ENCODE peak calls at places on chromosomes 7 and 10, in four cellular contexts. One of them, this sample, is unnamed.

GRCh38 chr7:585229-585711 is 65.6 kb upstream of the PDGFA start:
- DNase-seq in dorsolateral prefrontal cortex: no peak
- DNase-seq in astrocyte: no peak
- DNase-seq in stomach: no peak
- DNase-seq in this sample: no peak

GRCh38 chr10:79438021-79438698 is 7.3 kb downstream of the ZCCHC24 start:
- DNase-seq in dorsolateral prefrontal cortex: no peak
- DNase-seq in astrocyte: no peak
- DNase-seq in stomach: no peak
- DNase-seq in this sample: no peak

GRCh38 chr7:17233643-17234397 is 64.6 kb upstream of the AHR start:
- DNase-seq in dorsolateral prefrontal cortex: no peak
- DNase-seq in astrocyte: no peak
- DNase-seq in stomach: no peak
- DNase-seq in this sample: no peak

GRCh38 chr10:72846225-72846624 is 47.3 kb upstream of the OIT3 start:
- DNase-seq in dorsolateral prefrontal cortex: no peak
- DNase-seq in astrocyte: peak
- DNase-seq in stomach: no peak
- DNase-seq in this sample: peak

GRCh38 chr10:131311661-131312260 is at the start of gene TCERG1L:
- DNase-seq in dorsolateral prefrontal cortex: no peak
- DNase-seq in astrocyte: no peak
- DNase-seq in stomach: no peak
- DNase-seq in this sample: no peak

GRCh38 chr7:89072094-89072493 is 276.6 kb upstream of the TEX47 start:
- DNase-seq in dorsolateral prefrontal cortex: no peak
- DNase-seq in astrocyte: peak
- DNase-seq in stomach: no peak
- DNase-seq in this sample: no peak

GRCh38 chr7:117951285-117951684 is 78.0 kb upstream of the CTTNBP2 start:
- DNase-seq in dorsolateral prefrontal cortex: no peak
- DNase-seq in astrocyte: no peak
- DNase-seq in stomach: no peak
- DNase-seq in this sample: no peak

GRCh38 chr7:25965405-25966123 is 186.4 kb upstream of the NFE2L3 start:
- DNase-seq in dorsolateral prefrontal cortex: no peak
- DNase-seq in astrocyte: no peak
- DNase-seq in stomach: no peak
- DNase-seq in this sample: no peak

GRCh38 chr7:29488977-29489376 is 74.7 kb upstream of the PRR15 start:
- DNase-seq in dorsolateral prefrontal cortex: no peak
- DNase-seq in astrocyte: peak
- DNase-seq in stomach: no peak
- DNase-seq in this sample: no peak

GRCh38 chr7:98034044-98035035 is 44.3 kb upstream of the OCM2 start:
- DNase-seq in dorsolateral prefrontal cortex: peak
- DNase-seq in astrocyte: no peak
- DNase-seq in stomach: no peak
- DNase-seq in this sample: no peak

GRCh38 chr7:3951656-3952055 is 650.6 kb downstream of the SDK1 start:
- DNase-seq in dorsolateral prefrontal cortex: no peak
- DNase-seq in astrocyte: no peak
- DNase-seq in stomach: no peak
- DNase-seq in this sample: no peak

GRCh38 chr10:103519798-103520197 is 26.3 kb downstream of the NEURL1 start:
- DNase-seq in dorsolateral prefrontal cortex: no peak
- DNase-seq in astrocyte: no peak
- DNase-seq in stomach: no peak
- DNase-seq in this sample: no peak
- H3K27ac ChIP-seq in dorsolateral prefrontal cortex: no peak
- H3K27ac ChIP-seq in astrocyte: no peak
- H3K27ac ChIP-seq in stomach: no peak
- H3K27ac ChIP-seq in this sample: no peak

GRCh38 chr7:93620864-93621263 is 46.3 kb upstream of the CALCR start:
- DNase-seq in dorsolateral prefrontal cortex: no peak
- DNase-seq in astrocyte: no peak
- DNase-seq in stomach: no peak
- DNase-seq in this sample: no peak
- H3K4me3 ChIP-seq in dorsolateral prefrontal cortex: no peak
- H3K4me3 ChIP-seq in astrocyte: no peak
- H3K4me3 ChIP-seq in stomach: no peak
- H3K4me3 ChIP-seq in this sample: no peak

GRCh38 chr7:76165973-76166403 is 35.7 kb upstream of the SRRM3 start:
- DNase-seq in dorsolateral prefrontal cortex: no peak
- DNase-seq in astrocyte: no peak
- DNase-seq in stomach: no peak
- DNase-seq in this sample: no peak

GRCh38 chr7:76165106-76165972 is 36.4 kb upstream of the SRRM3 start:
- DNase-seq in dorsolateral prefrontal cortex: no peak
- DNase-seq in astrocyte: no peak
- DNase-seq in stomach: peak
- DNase-seq in this sample: no peak

DNA sequence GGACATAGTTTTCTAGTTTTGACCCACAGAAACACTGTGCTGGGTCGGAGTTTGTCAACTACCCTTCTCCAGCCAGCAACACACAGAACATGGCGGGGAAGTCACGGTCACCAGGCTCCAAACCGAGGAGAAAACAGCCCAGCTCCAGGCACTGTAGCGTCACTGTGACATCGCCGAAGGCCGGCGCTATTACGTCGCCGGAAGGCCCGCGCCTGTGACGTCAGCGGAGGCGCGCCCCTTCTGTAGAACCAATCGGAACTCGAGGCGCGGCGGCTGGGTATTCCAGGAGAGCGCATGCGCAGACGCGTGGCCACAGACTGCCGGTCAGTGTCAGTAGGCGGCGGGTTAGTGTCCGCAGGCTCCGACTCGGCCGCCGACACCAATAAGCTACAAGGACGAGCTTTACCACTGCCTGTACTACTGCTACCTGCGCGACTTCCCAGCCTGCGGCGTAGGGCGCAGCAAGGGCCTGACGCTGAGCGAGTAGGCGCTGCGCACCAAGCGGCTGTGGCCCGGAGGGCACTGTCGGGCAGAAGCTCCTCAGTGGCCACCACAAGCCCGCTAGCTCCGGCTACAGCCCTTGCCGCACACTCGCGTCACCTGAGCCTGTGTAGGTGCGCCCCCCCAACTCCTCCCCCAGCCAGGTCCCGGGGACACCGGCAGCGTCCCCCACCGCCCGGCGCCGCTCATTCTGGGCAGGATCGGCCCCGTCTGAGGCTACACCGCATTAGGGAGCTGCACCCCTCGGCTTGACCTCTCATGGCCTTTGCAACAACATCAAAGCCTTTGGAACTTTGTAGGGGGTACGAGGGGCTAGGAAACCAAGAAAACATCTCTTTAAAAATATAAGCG is 35.1 kb upstream of the SRRM3 start:
- DNase-seq in dorsolateral prefrontal cortex: peak
- DNase-seq in astrocyte: peak
- DNase-seq in stomach: peak
- DNase-seq in this sample: peak
- TF ChIP-seq CTCF in dorsolateral prefrontal cortex: peak
- TF ChIP-seq CTCF in astrocyte: no peak
- TF ChIP-seq CTCF in stomach: no peak
- TF ChIP-seq CTCF in this sample: peak

GRCh38 chr10:124678566-124679240 is 65.5 kb downstream of the FAM53B start:
- DNase-seq in dorsolateral prefrontal cortex: no peak
- DNase-seq in astrocyte: no peak
- DNase-seq in stomach: no peak
- DNase-seq in this sample: no peak

GRCh38 chr10:124677871-124678565 is 66.2 kb downstream of the FAM53B start:
- DNase-seq in dorsolateral prefrontal cortex: no peak
- DNase-seq in astrocyte: no peak
- DNase-seq in stomach: no peak
- DNase-seq in this sample: no peak

GRCh38 chr10:124680675-124681074 is 63.5 kb downstream of the FAM53B start:
- DNase-seq in dorsolateral prefrontal cortex: no peak
- DNase-seq in astrocyte: no peak
- DNase-seq in stomach: no peak
- DNase-seq in this sample: no peak

GRCh38 chr10:124681091-124681490 is 63.1 kb downstream of the FAM53B start:
- DNase-seq in dorsolateral prefrontal cortex: no peak
- DNase-seq in astrocyte: no peak
- DNase-seq in stomach: no peak
- DNase-seq in this sample: no peak

GRCh38 chr10:124679401-124679800 is 64.8 kb downstream of the FAM53B start:
- DNase-seq in dorsolateral prefrontal cortex: no peak
- DNase-seq in astrocyte: no peak
- DNase-seq in stomach: no peak
- DNase-seq in this sample: no peak
- H3K27ac ChIP-seq in dorsolateral prefrontal cortex: peak
- H3K27ac ChIP-seq in astrocyte: no peak
- H3K27ac ChIP-seq in stomach: no peak
- H3K27ac ChIP-seq in this sample: no peak

GRCh38 chr10:683448-684071 is 5.9 kb downstream of the DIP2C start:
- DNase-seq in dorsolateral prefrontal cortex: no peak
- DNase-seq in astrocyte: peak
- DNase-seq in stomach: no peak
- DNase-seq in this sample: peak
- H3K4me3 ChIP-seq in dorsolateral prefrontal cortex: no peak
- H3K4me3 ChIP-seq in astrocyte: peak
- H3K4me3 ChIP-seq in stomach: peak
- H3K4me3 ChIP-seq in this sample: peak

GRCh38 chr7:84247591-84247990 is 53.0 kb upstream of the SEMA3A start:
- DNase-seq in dorsolateral prefrontal cortex: no peak
- DNase-seq in astrocyte: peak
- DNase-seq in stomach: no peak
- DNase-seq in this sample: no peak
- TF ChIP-seq CTCF in dorsolateral prefrontal cortex: no peak
- TF ChIP-seq CTCF in astrocyte: no peak
- TF ChIP-seq CTCF in stomach: no peak
- TF ChIP-seq CTCF in this sample: peak

GRCh38 chr10:6602021-6602699 is 22.1 kb upstream of the PRKCQ start:
- DNase-seq in dorsolateral prefrontal cortex: no peak
- DNase-seq in astrocyte: no peak
- DNase-seq in stomach: no peak
- DNase-seq in this sample: no peak
- H3K27ac ChIP-seq in dorsolateral prefrontal cortex: peak
- H3K27ac ChIP-seq in astrocyte: no peak
- H3K27ac ChIP-seq in stomach: no peak
- H3K27ac ChIP-seq in this sample: no peak